ENCODE peak calls at places on chromosome 3, in five cellular contexts. Y is nucleus accumbens; F is AG20443; M is stimulated activated naive CD8-positive, alpha-beta T cell treated with anti-CD3 and anti-CD28 coated beads, Interleukin-15, amount 100 ng/mL, for 72 hours; Q is stimulated activated CD4-positive, alpha-beta T cell treated with anti-CD3 and anti-CD28 coated beads, Interleukin-2, amount 100 ng/mL, for 48 hours. X is an unnamed sample.
A peak's percentile ranks its signal among the peaks of the same experiment; 100 is the strongest.

GRCh38 chr3:45647148-45647619 is 42.0 kb upstream of the SACM1L start:
- DNase-seq in Q (no peak), F (peak; percentile 85), M (no peak), Y (no peak), X (no peak)

GRCh38 chr3:72100062-72100511 is 315.1 kb upstream of the PROK2 start:
- DNase-seq in Y (no peak), M (no peak), F (no peak), Q (no peak), X (no peak)

GRCh38 chr3:189734061-189734460 is 102.9 kb downstream of the TP63 start:
- DNase-seq in M (no peak), F (no peak), Q (no peak), Y (no peak), X (no peak)

GRCh38 chr3:111534701-111535100 is 7.3 kb upstream of the CD96 start:
- DNase-seq in F (peak; percentile 65), Y (no peak), Q (no peak), M (no peak), X (no peak)

GRCh38 chr3:17386432-17386831 is 356.0 kb downstream of the TBC1D5 start:
- DNase-seq in F (no peak), Q (no peak), M (no peak), Y (no peak), X (no peak)

GRCh38 chr3:189143321-189143720 is 28.4 kb upstream of the TPRG1 start:
- DNase-seq in F (no peak), Y (no peak), M (no peak), Q (no peak), X (no peak)

GRCh38 chr3:110754207-110754916 is 317.3 kb upstream of the NECTIN3 start:
- DNase-seq in M (no peak), F (no peak), Q (no peak), Y (no peak), X (no peak)

GRCh38 chr3:78283994-78284393 is 1244.1 kb downstream of the ROBO2 start:
- DNase-seq in F (no peak), Y (no peak), Q (no peak), M (no peak), X (no peak)

GRCh38 chr3:55939287-55939686 is 452.2 kb upstream of the WNT5A start:
- DNase-seq in Q (no peak), F (no peak), M (no peak), Y (no peak), X (no peak)

GRCh38 chr3:129827765-129828164 is 65.7 kb downstream of the TMCC1 start:
- DNase-seq in Y (no peak), M (peak; percentile 53), Q (no peak), F (no peak), X (peak; percentile 9)

GRCh38 chr3:149374391-149374790 is 3.1 kb downstream of the TM4SF1 start:
- DNase-seq in Y (no peak), F (no peak), M (no peak), Q (no peak), X (no peak)

GRCh38 chr3:101184111-101184510 is 136.3 kb downstream of the IMPG2 start:
- DNase-seq in Q (no peak), M (no peak), F (no peak), Y (no peak), X (no peak)

GRCh38 chr3:14290631-14291385 is 111.6 kb upstream of the SLC6A6 start:
- DNase-seq in M (no peak), Y (no peak), F (no peak), Q (no peak), X (no peak)

GRCh38 chr3:46906471-46907058 is 29.0 kb downstream of the PTH1R start:
- DNase-seq in M (no peak), Q (no peak), F (no peak), Y (no peak), X (no peak)

GRCh38 chr3:172591171-172591605 is 68.0 kb upstream of the TNFSF10 start:
- DNase-seq in Q (no peak), Y (no peak), F (no peak), M (no peak), X (no peak)

GRCh38 chr3:151796105-151796705 is 17.7 kb upstream of the AADAC start:
- DNase-seq in F (no peak), M (no peak), Y (no peak), Q (no peak), X (no peak)

GRCh38 chr3:128801779-128802369 is 75.9 kb downstream of the RAB7A start:
- DNase-seq in F (no peak), M (no peak), Y (no peak), Q (no peak), X (no peak)

GRCh38 chr3:122355612-122356011 is 27.4 kb downstream of the MIX23 start:
- DNase-seq in Q (no peak), M (no peak), F (no peak), Y (no peak), X (no peak)

GRCh38 chr3:100993309-100993708 is at the start of gene ABI3BP:
- DNase-seq in Y (no peak), F (peak; percentile 91), M (no peak), Q (no peak), X (no peak)

GRCh38 chr3:151468284-151468917 is 7.5 kb upstream of the IGSF10 start:
- DNase-seq in Q (peak; percentile 30), F (peak; percentile 69), M (peak; percentile 15), Y (no peak), X (peak; percentile 13)